ENCODE peak calls at places on chromosomes 11 and 22, in seven cellular contexts. Z is pancreas, D is transverse colon, K is H1, J is Peyer's patch, M is cardiac fibroblast, P is cardiac muscle cell. Y is an unnamed sample.

GRCh38 chr11:130198292-130198691 is 38.7 kb downstream of the ST14 start:
- DNase-seq in Z (no peak), D (no peak), K (no peak), J (no peak), M (no peak), P (no peak), Y (no peak)

GRCh38 chr11:22634897-22635629 is 9.4 kb upstream of the FANCF start:
- DNase-seq in Z (peak), D (no peak), K (no peak), J (no peak), M (peak), P (no peak), Y (no peak)

GRCh38 chr11:46808804-46809431 is 37.2 kb downstream of the CKAP5 start:
- DNase-seq in Z (no peak), D (no peak), K (no peak), J (no peak), M (peak), P (no peak), Y (no peak)

GRCh38 chr11:66264893-66265292 is 3.5 kb upstream of the RAB1B start:
- DNase-seq in Z (peak), D (peak), K (peak), J (no peak), M (no peak), P (no peak), Y (no peak)

GRCh38 chr11:126307706-126308105 is 3.8 kb downstream of the DCPS start:
- DNase-seq in Z (no peak), D (no peak), K (peak), J (no peak), M (peak), P (peak), Y (no peak)

GRCh38 chr11:105456950-105457349 is 152.9 kb upstream of the GRIA4 start:
- DNase-seq in Z (no peak), D (no peak), K (peak), J (no peak), M (no peak), P (no peak), Y (no peak)

GRCh38 chr11:133082851-133083488 is 449.3 kb downstream of the OPCML start:
- DNase-seq in Z (peak), D (peak), K (peak), J (no peak), M (peak), P (peak), Y (no peak)

GRCh38 chr22:43244385-43244784 is 57.5 kb upstream of the TTLL12 start:
- DNase-seq in Z (no peak), D (no peak), K (no peak), J (no peak), M (no peak), P (no peak), Y (no peak)

GRCh38 chr11:34395916-34396555 is 38.2 kb upstream of the ABTB2 start:
- DNase-seq in Z (no peak), D (no peak), K (no peak), J (no peak), M (no peak), P (no peak), Y (peak)

GRCh38 chr11:68146704-68147474 is 25.7 kb upstream of the CHKA start:
- DNase-seq in Z (peak), D (peak), K (no peak), J (no peak), M (peak), P (peak), Y (no peak)

GRCh38 chr11:58916637-58917036 is 22.7 kb upstream of the GLYATL1 start:
- DNase-seq in Z (no peak), D (no peak), K (no peak), J (no peak), M (no peak), P (no peak), Y (no peak)

GRCh38 chr11:126476977-126477376 is 121.5 kb downstream of the ST3GAL4 start:
- DNase-seq in Z (peak), D (no peak), K (no peak), J (no peak), M (no peak), P (no peak), Y (no peak)

GRCh38 chr11:46661836-46662235 is 38.6 kb downstream of the ARHGAP1 start:
- DNase-seq in Z (no peak), D (no peak), K (no peak), J (no peak), M (no peak), P (no peak), Y (no peak)

GRCh38 chr22:46500201-46500600 is 37.2 kb downstream of the CELSR1 start:
- DNase-seq in Z (no peak), D (no peak), K (peak), J (no peak), M (no peak), P (peak), Y (no peak)

GRCh38 chr22:45774016-45774670 is 102.5 kb downstream of the ATXN10 start:
- DNase-seq in Z (no peak), D (no peak), K (no peak), J (no peak), M (no peak), P (no peak), Y (no peak)

GRCh38 chr11:17767301-17767885 is 32.8 kb downstream of the KCNC1 start:
- DNase-seq in Z (no peak), D (no peak), K (no peak), J (no peak), M (no peak), P (no peak), Y (no peak)

DNA sequence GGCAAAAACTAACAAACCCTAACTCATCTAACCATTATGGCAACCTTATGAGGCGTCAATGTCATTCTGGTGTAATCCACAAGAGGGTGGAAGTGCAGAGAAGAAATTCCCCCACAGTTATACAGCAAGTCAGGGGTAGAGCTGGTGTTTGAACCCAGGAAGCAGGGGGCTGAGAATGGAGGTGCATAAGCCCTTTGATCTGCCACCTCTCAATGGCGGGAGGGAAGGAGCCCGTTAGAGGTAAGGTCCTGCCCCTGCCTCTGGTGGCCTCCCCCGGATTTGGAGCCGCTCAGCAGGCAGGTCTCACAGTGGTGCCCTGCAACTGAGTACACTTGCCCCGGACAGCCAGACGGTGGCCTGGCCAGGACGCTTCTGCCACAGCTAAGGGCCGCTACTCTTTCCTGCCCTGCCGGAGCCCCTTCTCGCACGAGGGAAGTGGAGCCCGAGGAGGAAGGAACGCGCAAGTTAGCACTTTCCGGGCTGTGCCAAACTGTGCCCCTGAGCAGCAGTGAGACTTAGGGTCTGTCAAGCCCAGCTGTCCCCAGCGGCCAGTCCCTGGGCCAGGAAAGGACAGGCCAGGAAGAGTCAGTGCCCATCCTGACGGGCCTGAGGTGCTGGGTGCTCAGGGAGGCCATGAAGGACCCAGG is 1.1 kb downstream of the FXYD2 start:
- DNase-seq in Z (peak), D (peak), K (no peak), J (no peak), M (no peak), P (no peak), Y (no peak)
- H3K4me3 ChIP-seq in Z (peak), D (no peak), K (no peak), J (no peak), M (no peak), P (no peak), Y (no peak)

GRCh38 chr11:120329556-120329955 is 4.5 kb downstream of the TLCD5 start:
- DNase-seq in Z (no peak), D (no peak), K (no peak), J (no peak), M (no peak), P (no peak), Y (no peak)

GRCh38 chr11:120326228-120326627 is 1.1 kb downstream of the TLCD5 start:
- DNase-seq in Z (no peak), D (no peak), K (no peak), J (no peak), M (peak), P (no peak), Y (no peak)

GRCh38 chr11:120327311-120327710 is 2.2 kb downstream of the TLCD5 start:
- DNase-seq in Z (no peak), D (no peak), K (no peak), J (no peak), M (no peak), P (no peak), Y (no peak)

GRCh38 chr11:120324932-120325810 is at the start of gene TLCD5:
- DNase-seq in Z (peak), D (peak), K (peak), J (no peak), M (peak), P (peak), Y (peak)

GRCh38 chr11:120326845-120327281 is 1.8 kb downstream of the TLCD5 start:
- DNase-seq in Z (no peak), D (no peak), K (no peak), J (no peak), M (peak), P (no peak), Y (no peak)
- H3K4me3 ChIP-seq in Z (no peak), D (no peak), K (no peak), J (no peak), M (no peak), P (no peak), Y (no peak)

GRCh38 chr11:31808721-31809542 is 2.2 kb downstream of the PAX6 start:
- DNase-seq in Z (no peak), D (no peak), K (peak), J (no peak), M (no peak), P (no peak), Y (no peak)
- H3K4me3 ChIP-seq in Z (peak), D (no peak), K (peak), J (no peak), M (no peak), P (no peak), Y (no peak)

GRCh38 chr11:122439911-122440782 is 215.4 kb upstream of the UBASH3B start:
- DNase-seq in Z (peak), D (no peak), K (peak), J (no peak), M (peak), P (peak), Y (no peak)
- H3K4me3 ChIP-seq in Z (peak), D (peak), K (peak), J (no peak), M (peak), P (peak), Y (peak)

GRCh38 chr11:44840526-44840925 is 110.2 kb downstream of the TP53I11 start:
- DNase-seq in Z (no peak), D (no peak), K (no peak), J (no peak), M (no peak), P (no peak), Y (no peak)
- H3K4me3 ChIP-seq in Z (no peak), D (no peak), K (no peak), J (no peak), M (no peak), P (no peak), Y (no peak)

GRCh38 chr22:38753894-38754246 is 1.9 kb downstream of the SUN2 start:
- DNase-seq in Z (no peak), D (no peak), K (no peak), J (no peak), M (no peak), P (no peak), Y (no peak)
- H3K4me3 ChIP-seq in Z (peak), D (no peak), K (no peak), J (peak), M (peak), P (peak), Y (peak)

GRCh38 chr22:24129980-24130379 is 51.3 kb upstream of the SUSD2 start:
- DNase-seq in Z (no peak), D (no peak), K (no peak), J (no peak), M (no peak), P (no peak), Y (no peak)
- H3K4me3 ChIP-seq in Z (no peak), D (no peak), K (no peak), J (no peak), M (no peak), P (no peak), Y (no peak)

GRCh38 chr11:44596541-44597276 is 31.2 kb downstream of the CD82 start:
- DNase-seq in Z (no peak), D (no peak), K (no peak), J (peak), M (no peak), P (no peak), Y (no peak)
- H3K4me3 ChIP-seq in Z (no peak), D (no peak), K (no peak), J (peak), M (no peak), P (no peak), Y (no peak)

GRCh38 chr11:131686836-131687235 is 316.4 kb downstream of the NTM start:
- DNase-seq in Z (no peak), D (no peak), K (peak), J (no peak), M (no peak), P (no peak), Y (no peak)

GRCh38 chr11:131687291-131688055 is 317.1 kb downstream of the NTM start:
- DNase-seq in Z (no peak), D (no peak), K (peak), J (no peak), M (no peak), P (no peak), Y (no peak)

GRCh38 chr11:131690362-131690761 is 319.9 kb downstream of the NTM start:
- DNase-seq in Z (no peak), D (no peak), K (no peak), J (no peak), M (no peak), P (no peak), Y (no peak)

GRCh38 chr11:131689049-131689925 is 318.9 kb downstream of the NTM start:
- DNase-seq in Z (no peak), D (no peak), K (no peak), J (no peak), M (no peak), P (no peak), Y (no peak)

GRCh38 chr11:131688056-131688693 is 317.8 kb downstream of the NTM start:
- DNase-seq in Z (peak), D (peak), K (peak), J (no peak), M (peak), P (peak), Y (no peak)
- H3K4me3 ChIP-seq in Z (no peak), D (no peak), K (no peak), J (no peak), M (peak), P (no peak), Y (no peak)